ENCODE peak calls at places on chromosome 13, in five cellular contexts. L, N, C, H and Y are unnamed samples.

GRCh38 chr13:80312967-80313366 is 28.0 kb downstream of the SPRY2 start:
- DNase-seq in C (no peak), N (no peak), L (no peak), H (no peak), Y (no peak)

GRCh38 chr13:51118809-51119431 is 7.8 kb upstream of the C13orf42 start:
- DNase-seq in C (no peak), N (no peak), H (no peak), L (no peak), Y (no peak)

GRCh38 chr13:94702181-94703041 is 9.9 kb downstream of the SOX21 start:
- DNase-seq in L (no peak), H (no peak), N (no peak), C (no peak), Y (peak)

GRCh38 chr13:93259527-93260080 is 33.0 kb downstream of the GPC6 start:
- DNase-seq in H (no peak), L (no peak), C (no peak), N (no peak), Y (no peak)

GRCh38 chr13:48977973-48978372 is 2.3 kb downstream of the FNDC3A start:
- DNase-seq in N (no peak), C (no peak), H (no peak), L (peak), Y (no peak)

GRCh38 chr13:110680852-110681251 is 25.1 kb downstream of the CARS2 start:
- DNase-seq in C (no peak), L (no peak), H (peak), N (no peak), Y (peak)

GRCh38 chr13:20391597-20392452 is 133.8 kb downstream of the CRYL1 start:
- DNase-seq in L (no peak), C (no peak), H (no peak), N (no peak), Y (peak)

GRCh38 chr13:79336971-79337370 is 69.1 kb downstream of the RBM26 start:
- DNase-seq in L (no peak), H (no peak), C (no peak), N (no peak), Y (no peak)

GRCh38 chr13:43339843-43340550 is 316.6 kb downstream of the DNAJC15 start:
- DNase-seq in N (no peak), H (no peak), C (no peak), L (no peak), Y (no peak)

GRCh38 chr13:24066405-24067292 is 93.9 kb upstream of the SPATA13 start:
- DNase-seq in C (no peak), L (no peak), H (no peak), N (no peak), Y (no peak)

GRCh38 chr13:29845440-29846056 is 4.9 kb downstream of the UBL3 start:
- DNase-seq in L (peak), C (no peak), H (no peak), N (no peak), Y (no peak)
- TF ChIP-seq CTCF in L (peak), C (peak), H (peak), N (no peak), Y (no peak)

GRCh38 chr13:37679043-37679442 is 80.5 kb upstream of the POSTN start:
- DNase-seq in L (no peak), C (no peak), N (no peak), H (no peak), Y (no peak)
- TF ChIP-seq CTCF in L (peak), C (peak), N (no peak), H (peak), Y (peak)

GRCh38 chr13:60433505-60433904 is 36.5 kb downstream of the TDRD3 start:
- DNase-seq in L (no peak), N (no peak), C (no peak), H (no peak), Y (no peak)

GRCh38 chr13:60427285-60427684 is 30.3 kb downstream of the TDRD3 start:
- DNase-seq in L (no peak), H (no peak), C (no peak), N (no peak), Y (no peak)

GRCh38 chr13:60435762-60436374 is 38.8 kb downstream of the TDRD3 start:
- DNase-seq in C (no peak), H (no peak), N (no peak), L (no peak), Y (no peak)

GRCh38 chr13:60426075-60426474 is 29.1 kb downstream of the TDRD3 start:
- DNase-seq in H (no peak), L (no peak), C (no peak), N (no peak), Y (no peak)

GRCh38 chr13:60431108-60431700 is 34.2 kb downstream of the TDRD3 start:
- DNase-seq in C (peak), H (no peak), N (no peak), L (peak), Y (peak)
- TF ChIP-seq CTCF in C (peak), H (peak), N (peak), L (peak), Y (peak)

GRCh38 chr13:32538621-32539246 is at the start of gene N4BP2L2:
- DNase-seq in H (peak), L (peak), C (peak), N (peak), Y (peak)

GRCh38 chr13:32535748-32536147 is 2.8 kb downstream of the N4BP2L2 start:
- DNase-seq in C (no peak), L (no peak), N (no peak), H (no peak), Y (no peak)

GRCh38 chr13:32535140-32535539 is 3.5 kb downstream of the N4BP2L2 start:
- DNase-seq in N (no peak), C (no peak), L (no peak), H (no peak), Y (no peak)

GRCh38 chr13:32538234-32538620 is 368 bp downstream of the N4BP2L2 start:
- DNase-seq in N (peak), H (peak), L (peak), C (no peak), Y (peak)

DNA sequence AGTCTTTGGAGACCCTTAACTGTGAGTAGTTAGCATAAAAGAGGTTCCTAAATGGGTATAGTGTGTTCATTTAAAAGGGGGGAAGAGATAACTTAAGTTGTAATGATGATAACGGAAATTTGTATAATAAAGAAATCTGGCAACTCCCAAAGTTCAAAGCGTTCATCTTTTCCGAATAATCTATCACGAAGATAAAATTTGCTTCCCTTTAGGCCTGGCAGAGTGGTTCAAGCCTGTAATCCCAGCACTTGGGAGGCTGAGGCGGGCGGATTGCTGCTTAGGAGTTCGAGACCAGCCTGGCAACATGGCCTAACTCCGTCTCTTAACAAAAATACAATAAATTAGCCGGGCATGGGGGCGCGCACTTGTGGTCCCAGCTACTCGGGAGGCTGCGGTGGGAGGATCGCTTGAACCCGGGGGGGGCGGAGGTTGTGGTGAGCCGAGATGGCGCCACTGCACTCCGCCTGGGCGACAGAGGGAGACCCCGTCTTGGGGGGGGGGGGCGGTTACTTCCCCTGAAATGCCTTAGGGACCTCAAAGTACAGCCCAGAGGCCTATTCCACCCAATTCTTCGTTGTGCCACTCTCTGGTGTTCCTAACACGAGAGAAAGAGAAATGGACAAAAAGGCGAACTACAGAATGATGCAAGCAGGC is 888 bp downstream of the N4BP2L2 start:
- DNase-seq in N (no peak), L (peak), C (no peak), H (peak), Y (peak)
- TF ChIP-seq CTCF in N (no peak), L (no peak), C (no peak), H (no peak), Y (no peak)

GRCh38 chr13:30617315-30618185 is at the start of gene USPL1:
- DNase-seq in C (peak), H (peak), N (peak), L (peak), Y (peak)
- TF ChIP-seq CTCF in C (peak), H (peak), N (no peak), L (no peak), Y (no peak)

GRCh38 chr13:60654405-60654804 is 257.4 kb downstream of the TDRD3 start:
- DNase-seq in H (peak), L (peak), N (no peak), C (no peak), Y (peak)
- TF ChIP-seq CTCF in H (peak), L (peak), N (no peak), C (peak), Y (peak)